ENCODE peak calls at places on chromosomes 5 and 9, in ten cellular contexts. One of them, this sample, is unnamed.

GRCh38 chr5:135238622-135239460 is 160.2 kb downstream of the MACROH2A1 start:
- DNase-seq in IMR-90: no peak
- DNase-seq in glutamatergic neuron: no peak
- DNase-seq in mesothelial cell of epicardium: peak
- DNase-seq in breast epithelium: peak
- DNase-seq in BE2C: peak
- DNase-seq in foreskin fibroblast: no peak
- DNase-seq in B cell: no peak
- DNase-seq in hepatocyte: no peak
- DNase-seq in stomach: peak
- DNase-seq in this sample: no peak

GRCh38 chr5:103801681-103802080 is 239.1 kb upstream of the NUDT12 start:
- DNase-seq in IMR-90: peak
- DNase-seq in glutamatergic neuron: no peak
- DNase-seq in mesothelial cell of epicardium: no peak
- DNase-seq in breast epithelium: no peak
- DNase-seq in BE2C: no peak
- DNase-seq in foreskin fibroblast: no peak
- DNase-seq in B cell: no peak
- DNase-seq in hepatocyte: no peak
- DNase-seq in stomach: no peak
- DNase-seq in this sample: no peak

GRCh38 chr5:79829260-79829659 is 139.6 kb downstream of the CMYA5 start:
- DNase-seq in IMR-90: no peak
- DNase-seq in glutamatergic neuron: peak
- DNase-seq in mesothelial cell of epicardium: no peak
- DNase-seq in breast epithelium: no peak
- DNase-seq in BE2C: peak
- DNase-seq in foreskin fibroblast: no peak
- DNase-seq in B cell: no peak
- DNase-seq in hepatocyte: peak
- DNase-seq in stomach: no peak
- DNase-seq in this sample: no peak

GRCh38 chr5:74636552-74636951 is 4.0 kb downstream of the ENC1 start:
- DNase-seq in IMR-90: no peak
- DNase-seq in glutamatergic neuron: no peak
- DNase-seq in mesothelial cell of epicardium: no peak
- DNase-seq in breast epithelium: no peak
- DNase-seq in BE2C: no peak
- DNase-seq in foreskin fibroblast: no peak
- DNase-seq in B cell: no peak
- DNase-seq in hepatocyte: no peak
- DNase-seq in stomach: no peak
- DNase-seq in this sample: no peak

GRCh38 chr9:127983847-127984289 is 3.1 kb upstream of the EEIG1 start:
- DNase-seq in IMR-90: no peak
- DNase-seq in glutamatergic neuron: no peak
- DNase-seq in mesothelial cell of epicardium: no peak
- DNase-seq in breast epithelium: no peak
- DNase-seq in BE2C: no peak
- DNase-seq in foreskin fibroblast: no peak
- DNase-seq in B cell: peak
- DNase-seq in hepatocyte: no peak
- DNase-seq in stomach: no peak
- DNase-seq in this sample: no peak

GRCh38 chr5:162325143-162325727 is 257.7 kb downstream of the GABRG2 start:
- DNase-seq in IMR-90: no peak
- DNase-seq in glutamatergic neuron: no peak
- DNase-seq in mesothelial cell of epicardium: no peak
- DNase-seq in breast epithelium: no peak
- DNase-seq in BE2C: no peak
- DNase-seq in foreskin fibroblast: no peak
- DNase-seq in B cell: no peak
- DNase-seq in hepatocyte: no peak
- DNase-seq in stomach: no peak
- DNase-seq in this sample: no peak

GRCh38 chr9:133122935-133123611 is 2.0 kb upstream of the RALGDS start:
- DNase-seq in IMR-90: peak
- DNase-seq in glutamatergic neuron: no peak
- DNase-seq in mesothelial cell of epicardium: no peak
- DNase-seq in breast epithelium: no peak
- DNase-seq in BE2C: peak
- DNase-seq in foreskin fibroblast: peak
- DNase-seq in B cell: no peak
- DNase-seq in hepatocyte: peak
- DNase-seq in stomach: no peak
- DNase-seq in this sample: no peak

GRCh38 chr5:127290019-127290945 is at the start of gene MEGF10:
- DNase-seq in IMR-90: peak
- DNase-seq in glutamatergic neuron: peak
- DNase-seq in mesothelial cell of epicardium: peak
- DNase-seq in breast epithelium: no peak
- DNase-seq in BE2C: no peak
- DNase-seq in foreskin fibroblast: peak
- DNase-seq in B cell: peak
- DNase-seq in hepatocyte: peak
- DNase-seq in stomach: no peak
- DNase-seq in this sample: peak

GRCh38 chr9:3240651-3241268 is 285.0 kb downstream of the RFX3 start:
- DNase-seq in IMR-90: peak
- DNase-seq in glutamatergic neuron: peak
- DNase-seq in mesothelial cell of epicardium: peak
- DNase-seq in breast epithelium: peak
- DNase-seq in BE2C: peak
- DNase-seq in foreskin fibroblast: peak
- DNase-seq in B cell: peak
- DNase-seq in hepatocyte: peak
- DNase-seq in stomach: peak
- DNase-seq in this sample: peak

GRCh38 chr5:175738595-175739133 is 80.8 kb downstream of the HRH2 start:
- DNase-seq in IMR-90: no peak
- DNase-seq in glutamatergic neuron: no peak
- DNase-seq in mesothelial cell of epicardium: no peak
- DNase-seq in breast epithelium: peak
- DNase-seq in BE2C: no peak
- DNase-seq in foreskin fibroblast: no peak
- DNase-seq in B cell: no peak
- DNase-seq in hepatocyte: no peak
- DNase-seq in stomach: no peak
- DNase-seq in this sample: no peak

GRCh38 chr9:16864741-16865434 is 5.6 kb downstream of the BNC2 start:
- DNase-seq in IMR-90: peak
- DNase-seq in glutamatergic neuron: no peak
- DNase-seq in mesothelial cell of epicardium: no peak
- DNase-seq in breast epithelium: no peak
- DNase-seq in BE2C: no peak
- DNase-seq in foreskin fibroblast: peak
- DNase-seq in B cell: no peak
- DNase-seq in hepatocyte: no peak
- DNase-seq in stomach: no peak
- DNase-seq in this sample: no peak

GRCh38 chr5:67366256-67366655 is 169.7 kb upstream of the CD180 start:
- DNase-seq in IMR-90: no peak
- DNase-seq in glutamatergic neuron: no peak
- DNase-seq in mesothelial cell of epicardium: no peak
- DNase-seq in breast epithelium: no peak
- DNase-seq in BE2C: no peak
- DNase-seq in foreskin fibroblast: no peak
- DNase-seq in B cell: no peak
- DNase-seq in hepatocyte: no peak
- DNase-seq in stomach: no peak
- DNase-seq in this sample: peak

GRCh38 chr5:173888473-173889135 is 455 bp downstream of the CPEB4 start:
- DNase-seq in IMR-90: peak
- DNase-seq in glutamatergic neuron: peak
- DNase-seq in mesothelial cell of epicardium: no peak
- DNase-seq in breast epithelium: no peak
- DNase-seq in BE2C: peak
- DNase-seq in foreskin fibroblast: peak
- DNase-seq in B cell: peak
- DNase-seq in hepatocyte: no peak
- DNase-seq in stomach: no peak
- DNase-seq in this sample: no peak

GRCh38 chr9:27355166-27355565 is 58.2 kb upstream of the EQTN start:
- DNase-seq in IMR-90: no peak
- DNase-seq in glutamatergic neuron: no peak
- DNase-seq in mesothelial cell of epicardium: no peak
- DNase-seq in breast epithelium: no peak
- DNase-seq in BE2C: no peak
- DNase-seq in foreskin fibroblast: no peak
- DNase-seq in B cell: no peak
- DNase-seq in hepatocyte: no peak
- DNase-seq in stomach: no peak
- DNase-seq in this sample: no peak

GRCh38 chr9:120578614-120579013 is 1.4 kb downstream of the CDK5RAP2 start:
- DNase-seq in IMR-90: no peak
- DNase-seq in glutamatergic neuron: no peak
- DNase-seq in mesothelial cell of epicardium: no peak
- DNase-seq in breast epithelium: no peak
- DNase-seq in BE2C: no peak
- DNase-seq in foreskin fibroblast: no peak
- DNase-seq in B cell: no peak
- DNase-seq in hepatocyte: no peak
- DNase-seq in stomach: no peak
- DNase-seq in this sample: no peak

GRCh38 chr5:54868511-54869483 is 116.6 kb downstream of the ESM1 start:
- DNase-seq in IMR-90: no peak
- DNase-seq in glutamatergic neuron: no peak
- DNase-seq in mesothelial cell of epicardium: no peak
- DNase-seq in breast epithelium: no peak
- DNase-seq in BE2C: no peak
- DNase-seq in foreskin fibroblast: no peak
- DNase-seq in B cell: no peak
- DNase-seq in hepatocyte: no peak
- DNase-seq in stomach: no peak
- DNase-seq in this sample: no peak

GRCh38 chr5:122713026-122713425 is 61.9 kb upstream of the SNX2 start:
- DNase-seq in IMR-90: no peak
- DNase-seq in glutamatergic neuron: no peak
- DNase-seq in mesothelial cell of epicardium: no peak
- DNase-seq in breast epithelium: no peak
- DNase-seq in BE2C: no peak
- DNase-seq in foreskin fibroblast: no peak
- DNase-seq in B cell: no peak
- DNase-seq in hepatocyte: no peak
- DNase-seq in stomach: no peak
- DNase-seq in this sample: no peak

GRCh38 chr5:72600401-72600981 is 93.3 kb upstream of the ZNF366 start:
- DNase-seq in IMR-90: peak
- DNase-seq in glutamatergic neuron: no peak
- DNase-seq in mesothelial cell of epicardium: no peak
- DNase-seq in breast epithelium: no peak
- DNase-seq in BE2C: no peak
- DNase-seq in foreskin fibroblast: peak
- DNase-seq in B cell: no peak
- DNase-seq in hepatocyte: peak
- DNase-seq in stomach: no peak
- DNase-seq in this sample: no peak

GRCh38 chr5:129541648-129542251 is 81.7 kb downstream of the ADAMTS19 start:
- DNase-seq in IMR-90: peak
- DNase-seq in glutamatergic neuron: no peak
- DNase-seq in mesothelial cell of epicardium: no peak
- DNase-seq in breast epithelium: no peak
- DNase-seq in BE2C: no peak
- DNase-seq in foreskin fibroblast: peak
- DNase-seq in B cell: no peak
- DNase-seq in hepatocyte: no peak
- DNase-seq in stomach: no peak
- DNase-seq in this sample: no peak
- TF ChIP-seq CTCF in IMR-90: peak
- TF ChIP-seq CTCF in glutamatergic neuron: peak
- TF ChIP-seq CTCF in mesothelial cell of epicardium: peak
- TF ChIP-seq CTCF in breast epithelium: no peak
- TF ChIP-seq CTCF in BE2C: peak
- TF ChIP-seq CTCF in foreskin fibroblast: peak
- TF ChIP-seq CTCF in B cell: no peak
- TF ChIP-seq CTCF in hepatocyte: peak
- TF ChIP-seq CTCF in stomach: no peak
- TF ChIP-seq CTCF in this sample: no peak

DNA sequence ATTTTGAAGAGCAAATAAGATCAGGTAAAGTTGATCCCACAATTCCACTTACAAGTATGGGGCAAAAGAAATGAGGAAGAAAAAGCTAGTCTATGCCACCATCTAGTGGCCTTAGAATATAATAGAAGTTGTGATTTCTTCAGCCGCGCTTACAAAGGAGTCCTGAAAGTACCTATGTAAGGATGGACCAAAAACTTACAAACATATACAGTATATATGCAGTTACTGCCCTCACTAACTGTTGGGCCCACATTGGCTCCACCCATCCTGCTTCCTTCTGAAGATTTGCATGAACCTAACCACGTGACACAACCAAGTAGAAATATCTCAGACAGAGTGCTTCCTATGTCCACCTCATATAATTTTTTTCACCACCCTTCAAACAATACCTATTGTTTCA is 11.7 kb upstream of the OR13D1 start:
- DNase-seq in IMR-90: peak
- DNase-seq in glutamatergic neuron: no peak
- DNase-seq in mesothelial cell of epicardium: no peak
- DNase-seq in breast epithelium: no peak
- DNase-seq in BE2C: no peak
- DNase-seq in foreskin fibroblast: peak
- DNase-seq in B cell: peak
- DNase-seq in hepatocyte: peak
- DNase-seq in stomach: no peak
- DNase-seq in this sample: no peak
- TF ChIP-seq CTCF in IMR-90: peak
- TF ChIP-seq CTCF in glutamatergic neuron: peak
- TF ChIP-seq CTCF in mesothelial cell of epicardium: peak
- TF ChIP-seq CTCF in breast epithelium: no peak
- TF ChIP-seq CTCF in BE2C: peak
- TF ChIP-seq CTCF in foreskin fibroblast: peak
- TF ChIP-seq CTCF in B cell: peak
- TF ChIP-seq CTCF in hepatocyte: peak
- TF ChIP-seq CTCF in stomach: peak
- TF ChIP-seq CTCF in this sample: peak

DNA sequence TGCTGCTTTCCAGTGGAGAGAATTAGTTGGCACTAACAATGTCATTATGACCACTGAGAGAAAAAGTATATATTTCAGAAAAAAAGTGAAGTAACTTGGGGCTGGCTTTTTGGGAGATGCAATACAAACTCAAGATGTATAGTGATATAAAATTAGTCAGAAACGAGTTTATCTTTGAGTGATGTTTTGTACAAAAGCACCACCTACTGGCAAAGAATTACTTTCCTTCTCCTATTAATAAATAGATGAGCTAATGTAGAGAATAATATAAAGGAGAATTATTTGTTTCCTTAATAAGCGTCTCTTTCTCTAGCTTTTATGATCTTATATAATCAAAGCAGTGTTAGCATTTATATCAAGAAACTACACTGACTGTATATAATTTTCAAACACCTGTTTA is 158.8 kb downstream of the MEF2C start:
- DNase-seq in IMR-90: peak
- DNase-seq in glutamatergic neuron: no peak
- DNase-seq in mesothelial cell of epicardium: no peak
- DNase-seq in breast epithelium: no peak
- DNase-seq in BE2C: no peak
- DNase-seq in foreskin fibroblast: peak
- DNase-seq in B cell: no peak
- DNase-seq in hepatocyte: peak
- DNase-seq in stomach: no peak
- DNase-seq in this sample: no peak
- TF ChIP-seq CTCF in IMR-90: peak
- TF ChIP-seq CTCF in glutamatergic neuron: peak
- TF ChIP-seq CTCF in mesothelial cell of epicardium: peak
- TF ChIP-seq CTCF in breast epithelium: no peak
- TF ChIP-seq CTCF in BE2C: peak
- TF ChIP-seq CTCF in foreskin fibroblast: no peak
- TF ChIP-seq CTCF in B cell: no peak
- TF ChIP-seq CTCF in hepatocyte: peak
- TF ChIP-seq CTCF in stomach: no peak
- TF ChIP-seq CTCF in this sample: peak

GRCh38 chr5:133397986-133398645 is 214.2 kb downstream of the FSTL4 start:
- DNase-seq in IMR-90: no peak
- DNase-seq in glutamatergic neuron: no peak
- DNase-seq in mesothelial cell of epicardium: no peak
- DNase-seq in breast epithelium: no peak
- DNase-seq in BE2C: no peak
- DNase-seq in foreskin fibroblast: no peak
- DNase-seq in B cell: no peak
- DNase-seq in hepatocyte: no peak
- DNase-seq in stomach: no peak
- DNase-seq in this sample: no peak
- TF ChIP-seq CTCF in IMR-90: no peak
- TF ChIP-seq CTCF in glutamatergic neuron: no peak
- TF ChIP-seq CTCF in mesothelial cell of epicardium: no peak
- TF ChIP-seq CTCF in breast epithelium: no peak
- TF ChIP-seq CTCF in BE2C: no peak
- TF ChIP-seq CTCF in foreskin fibroblast: no peak
- TF ChIP-seq CTCF in B cell: no peak
- TF ChIP-seq CTCF in hepatocyte: no peak
- TF ChIP-seq CTCF in stomach: no peak
- TF ChIP-seq CTCF in this sample: no peak